ENCODE peak calls at places on chromosomes 4 and X, in eight cellular contexts. L is astrocyte of the spinal cord, S is HFF-Myc, Y is GM12878, R is neural crest cell, Q is left ventricle myocardium superior, E is ascending aorta, O is HCEC 1CT. C is an unnamed sample.

GRCh38 chrX:130829526-130830515 is 73.2 kb downstream of the ENOX2 start:
- DNase-seq in O (no peak), Q (no peak), R (no peak), S (no peak), Y (no peak), E (no peak), L (no peak), C (no peak)

GRCh38 chr4:59966758-59967157 is 1233.4 kb upstream of the ADGRL3 start:
- DNase-seq in O (no peak), E (no peak), R (no peak), Y (no peak), S (no peak), L (no peak), Q (no peak), C (no peak)

GRCh38 chr4:6447561-6448290 is 24.7 kb downstream of the PPP2R2C start:
- DNase-seq in Y (no peak), L (no peak), Q (no peak), S (no peak), E (no peak), R (no peak), O (no peak), C (no peak)

GRCh38 chrX:49042581-49043219 is 457 bp downstream of the TFE3 start:
- DNase-seq in L (no peak), Y (no peak), O (no peak), R (no peak), E (no peak), Q (no peak), S (no peak), C (no peak)

GRCh38 chr4:101155859-101156430 is 191.4 kb downstream of the PPP3CA start:
- DNase-seq in Y (no peak), S (no peak), O (no peak), L (no peak), Q (no peak), R (no peak), E (no peak), C (no peak)

GRCh38 chr4:145937990-145938611 is 522 bp downstream of the ZNF827 start:
- DNase-seq in E (no peak), O (no peak), R (peak; percentile 3), Y (no peak), L (peak; percentile 52), Q (no peak), S (no peak), C (peak; percentile 56)

GRCh38 chrX:120653000-120653399 is 23.1 kb upstream of the C1GALT1C1 start:
- DNase-seq in E (no peak), Q (no peak), L (no peak), S (no peak), O (no peak), R (no peak), Y (no peak), C (no peak)

GRCh38 chrX:47143894-47144625 is 442 bp downstream of the NDUFB11 start:
- DNase-seq in R (no peak), E (no peak), S (peak; percentile 2), Y (peak; percentile 42), L (peak; percentile 3), Q (peak; percentile 56), O (peak; percentile 38), C (no peak)

GRCh38 chr4:74474345-74475099 is 29.6 kb downstream of the AREG start:
- DNase-seq in L (peak; percentile 22), Q (no peak), E (no peak), S (no peak), R (no peak), Y (no peak), O (peak; percentile 62), C (no peak)

GRCh38 chr4:124530464-124531077 is 182.0 kb downstream of the ANKRD50 start:
- DNase-seq in R (no peak), Y (no peak), L (no peak), O (peak; percentile 42), E (no peak), S (peak; percentile 32), Q (no peak), C (no peak)

GRCh38 chr4:56112377-56112776 is 163.6 kb downstream of the CEP135 start:
- DNase-seq in Q (no peak), S (no peak), O (no peak), Y (no peak), E (no peak), L (no peak), R (no peak), C (no peak)

GRCh38 chr4:186118582-186118981 is 14.1 kb downstream of the FAM149A start:
- DNase-seq in L (no peak), R (no peak), S (no peak), E (no peak), Y (no peak), Q (no peak), O (no peak), C (no peak)

GRCh38 chr4:65834707-65835106 is 164.4 kb upstream of the EPHA5 start:
- DNase-seq in Y (no peak), S (no peak), E (no peak), R (no peak), O (no peak), L (no peak), Q (no peak), C (no peak)

GRCh38 chr4:24209131-24209530 is 319.3 kb upstream of the PPARGC1A start:
- DNase-seq in L (no peak), Q (no peak), O (no peak), Y (no peak), E (no peak), R (no peak), S (no peak), C (no peak)

GRCh38 chr4:133147922-133148689 is 988 bp upstream of the PCDH10 start:
- DNase-seq in E (peak; percentile 75), Q (no peak), O (no peak), Y (no peak), S (no peak), L (peak; percentile 77), R (peak; percentile 49), C (no peak)

GRCh38 chr4:2462218-2462991 is 6.5 kb upstream of the RNF4 start:
- DNase-seq in E (peak; percentile 77), Y (no peak), L (peak; percentile 64), S (no peak), Q (peak; percentile 86), R (peak; percentile 63), O (peak; percentile 57), C (peak; percentile 78)

GRCh38 chr4:147927377-147928137 is 195.7 kb downstream of the ARHGAP10 start:
- DNase-seq in Q (peak; percentile 53), Y (no peak), O (peak; percentile 11), E (no peak), R (no peak), L (peak; percentile 58), S (peak; percentile 72), C (no peak)

GRCh38 chr4:87092389-87093141 is 127.9 kb downstream of the KLHL8 start:
- DNase-seq in E (peak; percentile 80), Y (no peak), S (peak; percentile 52), O (peak; percentile 46), Q (peak; percentile 63), L (peak; percentile 77), R (no peak), C (no peak)

GRCh38 chr4:141912831-141913230 is 276.4 kb downstream of the IL15 start:
- DNase-seq in S (no peak), L (no peak), O (no peak), Y (no peak), Q (no peak), R (no peak), E (no peak), C (no peak)

GRCh38 chr4:78683352-78683751 is 92.8 kb upstream of the BMP2K start:
- DNase-seq in L (no peak), E (no peak), O (no peak), S (no peak), Y (no peak), R (no peak), Q (no peak), C (no peak)

GRCh38 chr4:39883645-39884044 is 94.1 kb downstream of the PDS5A start:
- DNase-seq in S (no peak), Q (no peak), Y (no peak), E (no peak), R (no peak), O (no peak), L (peak; percentile 6), C (no peak)

GRCh38 chr4:158020734-158021346 is 152.0 kb downstream of the GASK1B start:
- DNase-seq in Y (no peak), Q (no peak), S (no peak), L (peak; percentile 94), E (no peak), O (peak; percentile 80), R (no peak), C (no peak)

GRCh38 chrX:2627272-2627867 is 63.7 kb upstream of the CD99 start:
- DNase-seq in Y (no peak), S (peak; percentile 15), R (peak; percentile 59), E (no peak), Q (no peak), O (peak; percentile 47), L (peak; percentile 34), C (peak; percentile 31)

GRCh38 chrX:18415386-18415785 is 10.0 kb upstream of the CDKL5 start:
- DNase-seq in S (no peak), E (no peak), R (no peak), Y (no peak), O (peak; percentile 45), L (no peak), Q (no peak), C (no peak)

GRCh38 chr4:41611881-41612871 is 74.2 kb downstream of the LIMCH1 start:
- DNase-seq in S (no peak), R (peak; percentile 37), O (no peak), Y (no peak), Q (peak; percentile 79), L (peak; percentile 70), E (no peak), C (no peak)

C was measured in activated T-cell treated with anti-CD3 and anti-CD28 coated beads, Interleukin-2, amount 50 U/mL, for 1 hour.